ENCODE peak calls at places on chromosomes 7 and 10, in five cellular contexts. One of them, this sample, is unnamed.

GRCh38 chr7:116698396-116698795 is 26.4 kb downstream of the MET start:
- DNase-seq in CD8-positive, alpha-beta T cell: no peak
- DNase-seq in H9: no peak
- DNase-seq in mammary epithelial cell: no peak
- DNase-seq in heart left ventricle: no peak
- DNase-seq in this sample: no peak

GRCh38 chr7:121113288-121113687 is 124.8 kb downstream of the CPED1 start:
- DNase-seq in CD8-positive, alpha-beta T cell: no peak
- DNase-seq in H9: no peak
- DNase-seq in mammary epithelial cell: peak; percentile 70
- DNase-seq in heart left ventricle: no peak
- DNase-seq in this sample: no peak

GRCh38 chr7:3194501-3195141 is 106.4 kb upstream of the SDK1 start:
- DNase-seq in CD8-positive, alpha-beta T cell: no peak
- DNase-seq in H9: peak; percentile 92
- DNase-seq in mammary epithelial cell: peak; percentile 57
- DNase-seq in heart left ventricle: no peak
- DNase-seq in this sample: no peak

GRCh38 chr10:29949411-29950011 is 109.9 kb downstream of the JCAD start:
- DNase-seq in CD8-positive, alpha-beta T cell: no peak
- DNase-seq in H9: no peak
- DNase-seq in mammary epithelial cell: peak; percentile 92
- DNase-seq in heart left ventricle: no peak
- DNase-seq in this sample: no peak

GRCh38 chr10:102395677-102396197 is at the start of gene NFKB2:
- DNase-seq in CD8-positive, alpha-beta T cell: no peak
- DNase-seq in H9: no peak
- DNase-seq in mammary epithelial cell: no peak
- DNase-seq in heart left ventricle: no peak
- DNase-seq in this sample: no peak

GRCh38 chr10:11828682-11829284 is 5.6 kb downstream of the PROSER2 start:
- DNase-seq in CD8-positive, alpha-beta T cell: no peak
- DNase-seq in H9: no peak
- DNase-seq in mammary epithelial cell: no peak
- DNase-seq in heart left ventricle: no peak
- DNase-seq in this sample: no peak

GRCh38 chr7:33933611-33934281 is 28.4 kb downstream of the BMPER start:
- DNase-seq in CD8-positive, alpha-beta T cell: no peak
- DNase-seq in H9: no peak
- DNase-seq in mammary epithelial cell: peak; percentile 85
- DNase-seq in heart left ventricle: no peak
- DNase-seq in this sample: no peak

GRCh38 chr7:28678421-28678965 is 266.2 kb downstream of the CREB5 start:
- DNase-seq in CD8-positive, alpha-beta T cell: no peak
- DNase-seq in H9: no peak
- DNase-seq in mammary epithelial cell: peak; percentile 32
- DNase-seq in heart left ventricle: no peak
- DNase-seq in this sample: no peak

GRCh38 chr10:52752801-52753437 is 19.7 kb downstream of the MBL2 start:
- DNase-seq in CD8-positive, alpha-beta T cell: no peak
- DNase-seq in H9: no peak
- DNase-seq in mammary epithelial cell: no peak
- DNase-seq in heart left ventricle: no peak
- DNase-seq in this sample: no peak

GRCh38 chr7:157615101-157615817 is 278.5 kb downstream of the DNAJB6 start:
- DNase-seq in CD8-positive, alpha-beta T cell: no peak
- DNase-seq in H9: no peak
- DNase-seq in mammary epithelial cell: no peak
- DNase-seq in heart left ventricle: peak; percentile 48
- DNase-seq in this sample: no peak

GRCh38 chr10:3248526-3249255 is 76.1 kb upstream of the PITRM1 start:
- DNase-seq in CD8-positive, alpha-beta T cell: no peak
- DNase-seq in H9: no peak
- DNase-seq in mammary epithelial cell: peak; percentile 94
- DNase-seq in heart left ventricle: no peak
- DNase-seq in this sample: no peak

GRCh38 chr10:16787361-16787791 is 29.8 kb downstream of the RSU1 start:
- DNase-seq in CD8-positive, alpha-beta T cell: peak; percentile 71
- DNase-seq in H9: no peak
- DNase-seq in mammary epithelial cell: no peak
- DNase-seq in heart left ventricle: no peak
- DNase-seq in this sample: no peak

GRCh38 chr10:102648269-102648888 is 4.1 kb downstream of the TRIM8 start:
- DNase-seq in CD8-positive, alpha-beta T cell: no peak
- DNase-seq in H9: no peak
- DNase-seq in mammary epithelial cell: no peak
- DNase-seq in heart left ventricle: no peak
- DNase-seq in this sample: peak; percentile 42

GRCh38 chr10:67815571-67816059 is 22.4 kb downstream of the DNAJC12 start:
- DNase-seq in CD8-positive, alpha-beta T cell: no peak
- DNase-seq in H9: no peak
- DNase-seq in mammary epithelial cell: no peak
- DNase-seq in heart left ventricle: no peak
- DNase-seq in this sample: no peak

GRCh38 chr10:133335238-133336122 is 1.2 kb downstream of the CALY start:
- DNase-seq in CD8-positive, alpha-beta T cell: peak; percentile 87
- DNase-seq in H9: peak; percentile 65
- DNase-seq in mammary epithelial cell: no peak
- DNase-seq in heart left ventricle: no peak
- DNase-seq in this sample: peak; percentile 77

GRCh38 chr7:73602721-73603651 is 21.3 kb downstream of the MLXIPL start:
- DNase-seq in CD8-positive, alpha-beta T cell: no peak
- DNase-seq in H9: no peak
- DNase-seq in mammary epithelial cell: peak; percentile 46
- DNase-seq in heart left ventricle: no peak
- DNase-seq in this sample: no peak

GRCh38 chr7:156166692-156167416 is 354.6 kb upstream of the SHH start:
- DNase-seq in CD8-positive, alpha-beta T cell: no peak
- DNase-seq in H9: no peak
- DNase-seq in mammary epithelial cell: no peak
- DNase-seq in heart left ventricle: no peak
- DNase-seq in this sample: no peak

GRCh38 chr7:114933665-114934064 is 11.8 kb downstream of the MDFIC start:
- DNase-seq in CD8-positive, alpha-beta T cell: no peak
- DNase-seq in H9: no peak
- DNase-seq in mammary epithelial cell: no peak
- DNase-seq in heart left ventricle: no peak
- DNase-seq in this sample: no peak
- H3K27ac ChIP-seq in CD8-positive, alpha-beta T cell: no peak overlapping the region
- H3K27ac ChIP-seq in H9: no peak overlapping the region
- H3K27ac ChIP-seq in mammary epithelial cell: no peak overlapping the region
- H3K27ac ChIP-seq in heart left ventricle: no peak overlapping the region
- H3K27ac ChIP-seq in this sample: no peak overlapping the region

GRCh38 chr10:43399911-43400310 is 9.1 kb downstream of the HNRNPF start:
- DNase-seq in CD8-positive, alpha-beta T cell: no peak
- DNase-seq in H9: no peak
- DNase-seq in mammary epithelial cell: no peak
- DNase-seq in heart left ventricle: no peak
- DNase-seq in this sample: no peak

GRCh38 chr10:43396928-43397624 is 11.9 kb downstream of the HNRNPF start:
- DNase-seq in CD8-positive, alpha-beta T cell: peak; percentile 83
- DNase-seq in H9: peak; percentile 93
- DNase-seq in mammary epithelial cell: peak; percentile 91
- DNase-seq in heart left ventricle: peak; percentile 92
- DNase-seq in this sample: peak; percentile 88

GRCh38 chr10:43401627-43402026 is 7.4 kb downstream of the HNRNPF start:
- DNase-seq in CD8-positive, alpha-beta T cell: no peak
- DNase-seq in H9: peak; percentile 80
- DNase-seq in mammary epithelial cell: no peak
- DNase-seq in heart left ventricle: no peak
- DNase-seq in this sample: no peak

GRCh38 chr10:43396061-43396927 is 12.7 kb downstream of the HNRNPF start:
- DNase-seq in CD8-positive, alpha-beta T cell: peak; percentile 81
- DNase-seq in H9: peak; percentile 78
- DNase-seq in mammary epithelial cell: peak; percentile 67
- DNase-seq in heart left ventricle: peak; percentile 88
- DNase-seq in this sample: peak; percentile 87

GRCh38 chr10:43398939-43399871 is 9.8 kb downstream of the HNRNPF start:
- DNase-seq in CD8-positive, alpha-beta T cell: no peak
- DNase-seq in H9: no peak
- DNase-seq in mammary epithelial cell: no peak
- DNase-seq in heart left ventricle: no peak
- DNase-seq in this sample: no peak
- H3K4me1 ChIP-seq in CD8-positive, alpha-beta T cell: peaks cover 85% of the 10 kb centered on the region
- H3K4me1 ChIP-seq in H9: peaks cover 4% of the 10 kb centered on the region
- H3K4me1 ChIP-seq in mammary epithelial cell: peaks cover 52% of the 10 kb centered on the region
- H3K4me1 ChIP-seq in heart left ventricle: peaks cover 75% of the 10 kb centered on the region
- H3K4me1 ChIP-seq in this sample: peaks cover 70% of the 10 kb centered on the region

DNA sequence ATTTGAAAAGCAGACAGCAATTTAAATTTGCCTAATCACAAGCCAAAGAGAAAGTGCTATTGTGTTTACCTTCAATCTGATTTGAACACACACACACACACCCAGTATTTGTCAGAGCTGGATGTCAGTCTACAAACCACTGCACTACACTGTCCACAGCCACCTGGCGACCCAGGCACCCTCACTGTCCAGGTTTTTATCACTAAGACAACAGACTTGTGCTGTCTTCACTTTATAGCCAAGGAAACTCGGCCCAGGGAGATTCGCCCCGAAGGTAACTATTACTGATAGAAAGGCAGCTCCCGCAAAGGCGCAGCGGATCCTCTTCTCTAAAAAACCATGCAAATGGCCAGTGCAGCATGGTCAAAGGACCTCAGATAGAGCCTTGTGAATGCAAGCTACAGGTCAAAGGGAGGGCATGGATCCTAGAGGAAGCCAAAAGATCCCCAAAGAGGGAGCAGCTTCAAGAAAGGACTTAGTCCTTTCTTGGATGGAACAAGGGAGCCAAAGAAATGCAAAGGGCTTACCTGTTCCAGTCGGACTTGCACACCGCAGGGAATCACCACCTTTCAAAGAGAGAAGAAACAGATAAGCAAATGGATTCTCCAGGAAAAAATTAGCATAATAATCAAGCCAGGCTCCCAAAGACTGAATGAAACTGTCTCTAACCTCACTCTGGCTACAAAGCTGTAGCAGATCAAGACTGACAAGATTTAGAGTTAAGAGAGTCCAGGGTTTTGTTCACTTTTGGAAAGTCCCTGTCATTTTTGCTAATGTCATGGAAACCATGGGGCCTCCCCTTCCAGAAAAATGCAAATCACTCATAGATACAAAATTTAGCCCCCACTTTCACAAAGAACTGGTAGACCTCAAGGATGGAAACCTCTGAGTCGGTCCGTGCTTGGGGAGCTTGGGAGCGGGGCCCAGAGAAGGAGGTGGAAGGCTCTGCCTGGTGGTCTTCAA is 101.1 kb downstream of the TNS3 start:
- DNase-seq in CD8-positive, alpha-beta T cell: no peak
- DNase-seq in H9: peak; percentile 52
- DNase-seq in mammary epithelial cell: no peak
- DNase-seq in heart left ventricle: no peak
- DNase-seq in this sample: no peak
- H3K27ac ChIP-seq in CD8-positive, alpha-beta T cell: no peak overlapping the region
- H3K27ac ChIP-seq in H9: no peak overlapping the region
- H3K27ac ChIP-seq in mammary epithelial cell: no peak overlapping the region
- H3K27ac ChIP-seq in heart left ventricle: peak overlapping the region; percentile 84
- H3K27ac ChIP-seq in this sample: peak overlapping the region; percentile 84

GRCh38 chr7:131621652-131622051 is 65.2 kb upstream of the PODXL start:
- DNase-seq in CD8-positive, alpha-beta T cell: no peak
- DNase-seq in H9: no peak
- DNase-seq in mammary epithelial cell: no peak
- DNase-seq in heart left ventricle: no peak
- DNase-seq in this sample: no peak

GRCh38 chr7:131619336-131620305 is 63.2 kb upstream of the PODXL start:
- DNase-seq in CD8-positive, alpha-beta T cell: no peak
- DNase-seq in H9: no peak
- DNase-seq in mammary epithelial cell: peak; percentile 46
- DNase-seq in heart left ventricle: no peak
- DNase-seq in this sample: no peak

GRCh38 chr7:131618391-131618790 is 62.0 kb upstream of the PODXL start:
- DNase-seq in CD8-positive, alpha-beta T cell: no peak
- DNase-seq in H9: no peak
- DNase-seq in mammary epithelial cell: no peak
- DNase-seq in heart left ventricle: no peak
- DNase-seq in this sample: no peak

GRCh38 chr7:131623154-131623553 is 66.7 kb upstream of the PODXL start:
- DNase-seq in CD8-positive, alpha-beta T cell: no peak
- DNase-seq in H9: no peak
- DNase-seq in mammary epithelial cell: no peak
- DNase-seq in heart left ventricle: peak; percentile 79
- DNase-seq in this sample: peak; percentile 61

DNA sequence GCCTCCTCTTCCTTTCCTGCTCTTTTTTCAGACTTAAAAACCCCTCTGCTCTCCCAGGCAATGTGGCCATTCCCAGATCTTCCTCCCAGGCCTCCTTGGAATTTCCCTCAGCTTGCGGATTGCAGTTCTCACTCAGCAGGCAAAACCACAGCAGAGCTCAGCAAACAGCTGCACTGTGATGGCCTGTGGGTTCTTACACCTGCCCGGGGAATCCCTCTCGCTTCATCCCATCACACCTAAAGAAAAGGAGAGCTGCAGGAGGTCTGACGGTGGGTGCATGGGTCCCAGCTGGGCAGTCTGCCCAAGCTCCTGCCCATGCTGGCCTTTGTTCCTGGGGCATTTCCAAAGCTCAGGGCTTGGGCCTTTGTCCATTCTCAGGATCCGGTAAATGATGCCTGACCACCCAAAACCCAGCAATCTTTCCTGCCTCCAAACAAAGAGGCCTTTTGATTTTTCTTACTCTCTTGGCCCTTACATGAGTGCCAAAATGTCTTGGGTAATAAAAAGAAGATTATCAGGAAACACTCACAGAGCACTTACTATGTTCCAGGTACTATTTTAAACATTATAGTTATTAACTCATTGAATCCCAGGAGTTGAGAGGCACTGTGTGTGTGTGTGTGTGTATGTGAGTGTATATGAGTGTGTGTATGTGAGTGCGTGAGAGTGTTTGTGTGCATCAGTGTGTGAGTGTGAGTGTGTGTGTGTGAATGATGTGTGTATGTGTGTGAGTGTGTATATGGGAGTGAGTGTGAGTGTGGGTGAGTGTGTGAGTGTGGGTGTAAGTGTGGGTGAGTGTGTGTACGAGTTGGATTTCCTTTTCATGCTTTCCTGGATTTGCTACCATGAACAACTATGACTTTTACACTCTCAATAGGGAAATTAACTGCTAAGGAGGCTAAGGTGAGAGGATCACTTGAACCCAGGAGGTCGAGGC is 64.5 kb upstream of the PODXL start:
- DNase-seq in CD8-positive, alpha-beta T cell: no peak
- DNase-seq in H9: peak; percentile 59
- DNase-seq in mammary epithelial cell: peak; percentile 33
- DNase-seq in heart left ventricle: no peak
- DNase-seq in this sample: no peak
- H3K4me1 ChIP-seq in CD8-positive, alpha-beta T cell: no peaks in the 10 kb centered on the region
- H3K4me1 ChIP-seq in H9: no peaks in the 10 kb centered on the region
- H3K4me1 ChIP-seq in mammary epithelial cell: peaks cover 14% of the 10 kb centered on the region
- H3K4me1 ChIP-seq in heart left ventricle: peaks cover 60% of the 10 kb centered on the region
- H3K4me1 ChIP-seq in this sample: no peaks in the 10 kb centered on the region

GRCh38 chr7:151431768-151432311 is 8.1 kb downstream of the CRYGN start:
- DNase-seq in CD8-positive, alpha-beta T cell: no peak
- DNase-seq in H9: no peak
- DNase-seq in mammary epithelial cell: no peak
- DNase-seq in heart left ventricle: no peak
- DNase-seq in this sample: no peak
- H3K27ac ChIP-seq in CD8-positive, alpha-beta T cell: no peak overlapping the region
- H3K27ac ChIP-seq in H9: no peak overlapping the region
- H3K27ac ChIP-seq in mammary epithelial cell: no peak overlapping the region
- H3K27ac ChIP-seq in heart left ventricle: no peak overlapping the region
- H3K27ac ChIP-seq in this sample: no peak overlapping the region